ENCODE peak calls at places on chromosome 2, in ten cellular contexts. V is fibroblast of lung, D is H9, F is K562, B is IMR-90, Y is HCT116, R is GM12878, H is PC-9, L is astrocyte, S is mammary epithelial cell. A is an unnamed sample. For H4K20me1, the result is how much of the 10 kb centered on the place peaks cover.

GRCh38 chr2:230797515-230798495 is 66.9 kb upstream of the ITM2C start:
- DNase-seq in V (peak), D (no peak), F (peak), B (peak), Y (no peak), R (no peak), H (no peak), L (peak), S (no peak), A (no peak)

GRCh38 chr2:219368690-219369108 is 19.0 kb downstream of the DNPEP start:
- DNase-seq in V (peak), D (no peak), F (no peak), B (peak), Y (no peak), R (no peak), H (peak), L (peak), S (peak), A (no peak)

GRCh38 chr2:225010804-225011203 is 31.5 kb downstream of the DOCK10 start:
- DNase-seq in V (peak), D (no peak), F (no peak), B (peak), Y (peak), R (no peak), H (peak), L (peak), S (peak), A (no peak)

GRCh38 chr2:170425291-170425751 is 247.4 kb downstream of the MYO3B start:
- DNase-seq in V (peak), D (no peak), F (no peak), B (peak), Y (no peak), R (no peak), H (peak), L (peak), S (peak), A (no peak)

GRCh38 chr2:23420091-23420839 is 35.3 kb downstream of the KLHL29 start:
- DNase-seq in V (no peak), D (no peak), F (no peak), B (no peak), Y (no peak), R (no peak), H (no peak), L (no peak), S (no peak), A (no peak)

GRCh38 chr2:180222642-180223041 is 215.5 kb upstream of the CWC22 start:
- DNase-seq in V (peak), D (no peak), F (no peak), B (peak), Y (no peak), R (no peak), H (no peak), L (peak), S (peak), A (no peak)

GRCh38 chr2:77169426-77169825 is 352.8 kb downstream of the LRRTM4 start:
- DNase-seq in V (no peak), D (no peak), F (no peak), B (no peak), Y (no peak), R (no peak), H (no peak), L (no peak), S (no peak), A (no peak)

GRCh38 chr2:227464356-227464755 is 7.6 kb upstream of the AGFG1 start:
- DNase-seq in V (no peak), D (no peak), F (no peak), B (no peak), Y (no peak), R (no peak), H (no peak), L (no peak), S (no peak), A (no peak)

GRCh38 chr2:190420822-190421221 is 12.7 kb downstream of the MFSD6 start:
- DNase-seq in V (no peak), D (no peak), F (no peak), B (no peak), Y (no peak), R (no peak), H (no peak), L (no peak), S (no peak), A (no peak)

GRCh38 chr2:128986867-128987268 is 668.2 kb upstream of the HS6ST1 start:
- DNase-seq in V (no peak), D (no peak), F (no peak), B (no peak), Y (no peak), R (no peak), H (no peak), L (no peak), S (peak), A (no peak)

GRCh38 chr2:238509151-238509820 is 82.6 kb downstream of the ASB1 start:
- DNase-seq in V (peak), D (peak), F (no peak), B (peak), Y (no peak), R (no peak), H (no peak), L (no peak), S (no peak), A (peak)

GRCh38 chr2:176134978-176135575 is 5.6 kb downstream of the HOXD8 start:
- DNase-seq in V (no peak), D (no peak), F (no peak), B (no peak), Y (no peak), R (no peak), H (no peak), L (no peak), S (no peak), A (no peak)

GRCh38 chr2:221569342-221570278 is 2.5 kb downstream of the EPHA4 start:
- DNase-seq in V (no peak), D (peak), F (no peak), B (no peak), Y (no peak), R (no peak), H (no peak), L (no peak), S (no peak), A (peak)

GRCh38 chr2:48723125-48723524 is 32.4 kb downstream of the LHCGR start:
- DNase-seq in V (peak), D (no peak), F (no peak), B (peak), Y (no peak), R (no peak), H (no peak), L (peak), S (peak), A (no peak)

GRCh38 chr2:3285901-3286645 is 91.5 kb downstream of the EIPR1 start:
- DNase-seq in V (no peak), D (no peak), F (no peak), B (no peak), Y (no peak), R (no peak), H (no peak), L (no peak), S (no peak), A (no peak)

GRCh38 chr2:46669996-46670793 is 190.8 kb downstream of the TMEM247 start:
- DNase-seq in V (peak), D (no peak), F (no peak), B (peak), Y (no peak), R (no peak), H (no peak), L (peak), S (peak), A (no peak)

GRCh38 chr2:96763511-96764252 is 3.0 kb downstream of the CNNM4 start:
- DNase-seq in V (no peak), D (peak), F (peak), B (no peak), Y (no peak), R (no peak), H (peak), L (no peak), S (no peak), A (peak)

GRCh38 chr2:96760036-96760985 is at the start of gene CNNM4:
- DNase-seq in V (peak), D (peak), F (peak), B (peak), Y (peak), R (peak), H (peak), L (peak), S (peak), A (peak)

GRCh38 chr2:96760986-96761832 is 507 bp downstream of the CNNM4 start:
- DNase-seq in V (peak), D (peak), F (peak), B (no peak), Y (no peak), R (no peak), H (peak), L (no peak), S (no peak), A (peak)

GRCh38 chr2:96764253-96764637 is 3.5 kb downstream of the CNNM4 start:
- DNase-seq in V (no peak), D (no peak), F (peak), B (no peak), Y (no peak), R (no peak), H (peak), L (no peak), S (no peak), A (peak)

GRCh38 chr2:96762529-96763253 is 2.0 kb downstream of the CNNM4 start:
- DNase-seq in V (peak), D (peak), F (peak), B (no peak), Y (no peak), R (no peak), H (peak), L (peak), S (no peak), A (peak)
- H3K27ac ChIP-seq in V (no peak), D (no peak), F (no peak), B (no peak), Y (no peak), R (peak), H (peak), L (no peak), S (no peak), A (peak)

DNA sequence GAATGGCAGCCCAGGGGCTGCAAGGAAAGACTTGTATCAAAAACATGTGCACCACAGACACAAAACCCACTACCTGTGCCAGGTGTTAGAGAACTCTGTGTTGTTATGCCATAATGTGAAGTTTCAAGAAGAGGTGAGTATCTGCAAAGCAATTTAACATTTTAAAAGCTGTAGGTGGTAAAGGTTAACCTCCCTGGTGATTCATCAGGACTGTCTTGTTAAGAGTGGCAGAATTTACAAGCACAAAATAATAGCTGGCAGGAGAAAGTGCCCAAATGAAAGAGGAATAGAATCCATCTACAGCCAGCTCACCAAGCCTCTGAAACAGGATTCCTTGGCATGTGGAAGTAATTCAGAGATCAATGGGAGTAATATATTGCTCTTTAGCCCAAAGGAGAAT is 230.7 kb downstream of the AFF3 start:
- DNase-seq in V (peak), D (no peak), F (no peak), B (no peak), Y (no peak), R (no peak), H (no peak), L (no peak), S (peak), A (no peak)
- H4K20me1 ChIP-seq in V (under half), D (under half), F (under half), B (under half), Y (under half), R (under half), H (under half), L (under half), S (under half), A (under half)

DNA sequence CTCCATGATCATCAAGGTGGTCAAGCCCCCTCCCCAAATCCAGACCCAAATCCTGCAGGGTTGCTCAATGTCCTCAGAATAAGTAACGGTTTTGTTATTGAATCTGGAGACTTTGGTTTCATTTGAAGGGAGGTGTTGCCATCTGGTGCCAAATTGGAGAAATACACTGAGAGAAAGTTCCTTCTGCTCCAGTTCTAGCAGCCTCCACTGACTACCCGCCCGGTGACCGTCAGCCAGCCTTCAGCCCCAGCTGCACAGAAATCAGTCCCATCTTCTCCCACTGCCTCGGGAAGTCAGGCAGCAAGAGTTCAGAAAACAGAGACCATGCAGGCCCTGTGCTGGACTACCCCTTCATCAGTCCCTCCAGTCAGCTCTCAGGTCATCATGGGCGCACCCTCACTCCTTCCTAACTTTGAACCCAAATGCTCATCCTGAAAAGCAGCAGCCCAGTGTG is 38.7 kb downstream of the PKDCC start:
- DNase-seq in V (peak), D (peak), F (peak), B (peak), Y (peak), R (no peak), H (peak), L (no peak), S (peak), A (peak)
- TF ChIP-seq CTCF in V (peak), D (peak), F (peak), B (peak), Y (peak), R (peak), H (peak), L (peak), S (peak), A (peak)

GRCh38 chr2:96638144-96639121 is at the start of gene KANSL3:
- DNase-seq in V (peak), D (peak), F (peak), B (peak), Y (peak), R (peak), H (peak), L (peak), S (peak), A (peak)
- H3K27ac ChIP-seq in V (peak), D (no peak), F (peak), B (peak), Y (peak), R (peak), H (peak), L (peak), S (peak), A (no peak)